ENCODE peak calls at places on chromosome 11, in six cellular contexts. One of them, this sample, is unnamed.

GRCh38 chr11:107999759-108000455 is 8.8 kb upstream of the CUL5 start:
- DNase-seq in HCT116: peak
- DNase-seq in HepG2: peak
- DNase-seq in SK-N-SH: peak
- DNase-seq in K562: peak
- DNase-seq in GM12878: peak
- DNase-seq in this sample: peak

GRCh38 chr11:122850076-122850631 is 11.9 kb downstream of the CRTAM start:
- DNase-seq in K562: no peak
- DNase-seq in HepG2: no peak
- DNase-seq in GM12878: no peak
- DNase-seq in HCT116: no peak
- DNase-seq in SK-N-SH: no peak
- DNase-seq in this sample: no peak

GRCh38 chr11:1797391-1798125 is 33.8 kb upstream of the CTSD start:
- DNase-seq in SK-N-SH: no peak
- DNase-seq in GM12878: no peak
- DNase-seq in HCT116: no peak
- DNase-seq in K562: no peak
- DNase-seq in HepG2: no peak
- DNase-seq in this sample: no peak

GRCh38 chr11:75582461-75582934 is 20.4 kb downstream of the SERPINH1 start:
- DNase-seq in K562: no peak
- DNase-seq in HepG2: no peak
- DNase-seq in HCT116: no peak
- DNase-seq in SK-N-SH: no peak
- DNase-seq in GM12878: no peak
- DNase-seq in this sample: no peak

GRCh38 chr11:15638386-15638787 is 523.7 kb downstream of the INSC start:
- DNase-seq in HCT116: no peak
- DNase-seq in GM12878: no peak
- DNase-seq in HepG2: no peak
- DNase-seq in SK-N-SH: no peak
- DNase-seq in K562: no peak
- DNase-seq in this sample: no peak

GRCh38 chr11:44747339-44747738 is 20.6 kb downstream of the TSPAN18 start:
- DNase-seq in GM12878: no peak
- DNase-seq in K562: no peak
- DNase-seq in SK-N-SH: no peak
- DNase-seq in HCT116: no peak
- DNase-seq in HepG2: no peak
- DNase-seq in this sample: no peak

GRCh38 chr11:61968758-61969390 is 1.4 kb upstream of the FTH1 start:
- DNase-seq in SK-N-SH: no peak
- DNase-seq in K562: no peak
- DNase-seq in GM12878: no peak
- DNase-seq in HepG2: no peak
- DNase-seq in HCT116: no peak
- DNase-seq in this sample: no peak

GRCh38 chr11:35304393-35304790 is 115.0 kb downstream of the SLC1A2 start:
- DNase-seq in HCT116: no peak
- DNase-seq in GM12878: no peak
- DNase-seq in HepG2: peak
- DNase-seq in SK-N-SH: no peak
- DNase-seq in K562: no peak
- DNase-seq in this sample: no peak

GRCh38 chr11:65434057-65434666 is 11.6 kb downstream of the NEAT1 start:
- DNase-seq in SK-N-SH: no peak
- DNase-seq in HepG2: no peak
- DNase-seq in GM12878: no peak
- DNase-seq in HCT116: no peak
- DNase-seq in K562: no peak
- DNase-seq in this sample: no peak

GRCh38 chr11:2768471-2769408 is 68.9 kb upstream of the KCNQ1OT1 start:
- DNase-seq in K562: peak
- DNase-seq in GM12878: no peak
- DNase-seq in HepG2: no peak
- DNase-seq in HCT116: peak
- DNase-seq in SK-N-SH: no peak
- DNase-seq in this sample: no peak

GRCh38 chr11:1669546-1670218 is 27.3 kb upstream of the KRTAP5-6 start:
- DNase-seq in K562: no peak
- DNase-seq in SK-N-SH: peak
- DNase-seq in GM12878: no peak
- DNase-seq in HCT116: no peak
- DNase-seq in HepG2: no peak
- DNase-seq in this sample: no peak

GRCh38 chr11:17479284-17480214 is 2.9 kb upstream of the ABCC8 start:
- DNase-seq in HCT116: peak
- DNase-seq in GM12878: no peak
- DNase-seq in SK-N-SH: peak
- DNase-seq in K562: peak
- DNase-seq in HepG2: no peak
- DNase-seq in this sample: no peak

GRCh38 chr11:131661137-131661536 is 290.7 kb downstream of the NTM start:
- DNase-seq in GM12878: no peak
- DNase-seq in HepG2: no peak
- DNase-seq in SK-N-SH: no peak
- DNase-seq in HCT116: no peak
- DNase-seq in K562: no peak
- DNase-seq in this sample: no peak

GRCh38 chr11:131659931-131660330 is 289.5 kb downstream of the NTM start:
- DNase-seq in HCT116: no peak
- DNase-seq in GM12878: no peak
- DNase-seq in HepG2: no peak
- DNase-seq in SK-N-SH: no peak
- DNase-seq in K562: no peak
- DNase-seq in this sample: no peak

GRCh38 chr11:131664246-131664645 is 293.8 kb downstream of the NTM start:
- DNase-seq in K562: no peak
- DNase-seq in GM12878: no peak
- DNase-seq in HCT116: no peak
- DNase-seq in SK-N-SH: no peak
- DNase-seq in HepG2: no peak
- DNase-seq in this sample: no peak

GRCh38 chr11:131663403-131664200 is 293.2 kb downstream of the NTM start:
- DNase-seq in SK-N-SH: no peak
- DNase-seq in HCT116: no peak
- DNase-seq in HepG2: no peak
- DNase-seq in GM12878: no peak
- DNase-seq in K562: no peak
- DNase-seq in this sample: no peak

DNA sequence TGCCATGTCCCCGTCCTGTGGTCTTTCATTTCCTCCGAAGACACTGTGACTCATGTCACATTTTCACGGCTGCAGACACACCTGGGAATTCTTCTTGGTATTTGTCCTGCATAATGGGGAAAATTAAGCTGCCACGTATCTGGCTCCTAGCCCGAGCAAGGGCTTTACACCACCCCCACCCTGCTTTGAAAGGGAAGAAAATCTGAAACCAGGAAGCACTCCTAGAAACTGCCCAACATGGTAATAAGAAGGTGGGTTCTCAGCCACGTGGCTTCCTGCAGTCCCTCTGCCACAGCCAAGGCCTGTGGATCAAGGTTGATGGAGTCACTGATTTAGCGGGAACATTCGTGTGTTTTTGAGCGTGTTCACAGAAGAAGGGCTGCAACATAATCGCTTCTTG is 291.9 kb downstream of the NTM start:
- DNase-seq in GM12878: no peak
- DNase-seq in HCT116: no peak
- DNase-seq in SK-N-SH: no peak
- DNase-seq in HepG2: no peak
- DNase-seq in K562: no peak
- DNase-seq in this sample: no peak
- TF ChIP-seq YY1 in GM12878: no peak
- TF ChIP-seq YY1 in HCT116: no peak
- TF ChIP-seq YY1 in SK-N-SH: no peak
- TF ChIP-seq YY1 in HepG2: no peak
- TF ChIP-seq YY1 in K562: no peak
- TF ChIP-seq YY1 in this sample: no peak

GRCh38 chr11:121522043-121522941 is 69.5 kb upstream of the SORL1-AS1 start:
- DNase-seq in K562: no peak
- DNase-seq in GM12878: no peak
- DNase-seq in SK-N-SH: no peak
- DNase-seq in HCT116: no peak
- DNase-seq in HepG2: no peak
- DNase-seq in this sample: no peak
- TF ChIP-seq YY1 in K562: no peak
- TF ChIP-seq YY1 in GM12878: no peak
- TF ChIP-seq YY1 in SK-N-SH: no peak
- TF ChIP-seq YY1 in HCT116: no peak
- TF ChIP-seq YY1 in HepG2: no peak
- TF ChIP-seq YY1 in this sample: no peak

GRCh38 chr11:128057786-128058395 is 529.5 kb downstream of the ETS1 start:
- DNase-seq in K562: no peak
- DNase-seq in HCT116: no peak
- DNase-seq in SK-N-SH: no peak
- DNase-seq in GM12878: no peak
- DNase-seq in HepG2: no peak
- DNase-seq in this sample: no peak

GRCh38 chr11:128055576-128056217 is 531.7 kb downstream of the ETS1 start:
- DNase-seq in GM12878: no peak
- DNase-seq in SK-N-SH: no peak
- DNase-seq in HCT116: no peak
- DNase-seq in K562: no peak
- DNase-seq in HepG2: no peak
- DNase-seq in this sample: no peak

GRCh38 chr11:128058580-128059208 is 528.7 kb downstream of the ETS1 start:
- DNase-seq in HepG2: no peak
- DNase-seq in HCT116: no peak
- DNase-seq in GM12878: no peak
- DNase-seq in K562: no peak
- DNase-seq in SK-N-SH: no peak
- DNase-seq in this sample: no peak

GRCh38 chr11:128066429-128066828 is 520.9 kb downstream of the ETS1 start:
- DNase-seq in K562: no peak
- DNase-seq in HCT116: no peak
- DNase-seq in HepG2: no peak
- DNase-seq in GM12878: no peak
- DNase-seq in SK-N-SH: no peak
- DNase-seq in this sample: no peak

GRCh38 chr11:128061321-128061871 is 526.0 kb downstream of the ETS1 start:
- DNase-seq in SK-N-SH: no peak
- DNase-seq in HCT116: no peak
- DNase-seq in GM12878: no peak
- DNase-seq in HepG2: no peak
- DNase-seq in K562: no peak
- DNase-seq in this sample: no peak
- TF ChIP-seq YY1 in SK-N-SH: no peak
- TF ChIP-seq YY1 in HCT116: no peak
- TF ChIP-seq YY1 in GM12878: no peak
- TF ChIP-seq YY1 in HepG2: no peak
- TF ChIP-seq YY1 in K562: no peak
- TF ChIP-seq YY1 in this sample: no peak

GRCh38 chr11:7116370-7116769 is 27.6 kb downstream of the RBMXL2 start:
- DNase-seq in K562: no peak
- DNase-seq in GM12878: no peak
- DNase-seq in HepG2: no peak
- DNase-seq in SK-N-SH: no peak
- DNase-seq in HCT116: no peak
- DNase-seq in this sample: no peak

DNA sequence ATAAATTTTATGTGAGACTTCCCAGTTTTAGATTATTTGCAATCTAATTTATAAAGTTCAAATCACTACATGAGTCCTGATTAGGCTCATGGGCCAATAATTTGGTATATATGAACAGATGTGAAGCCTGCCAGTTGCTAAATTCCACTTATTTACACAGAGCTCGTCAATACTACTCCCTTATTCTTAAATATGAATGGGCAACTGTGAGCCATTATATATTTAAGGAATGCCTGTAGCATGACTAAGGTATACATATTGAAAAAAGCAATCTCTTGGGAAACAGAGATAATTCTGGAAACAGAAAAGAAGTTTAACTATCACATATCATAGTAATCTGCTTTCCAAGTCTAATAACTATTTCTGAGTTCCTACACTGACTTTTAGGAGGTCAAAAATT is 27.0 kb downstream of the RBMXL2 start:
- DNase-seq in SK-N-SH: no peak
- DNase-seq in HCT116: no peak
- DNase-seq in HepG2: no peak
- DNase-seq in GM12878: no peak
- DNase-seq in K562: no peak
- DNase-seq in this sample: no peak
- TF ChIP-seq YY1 in SK-N-SH: no peak
- TF ChIP-seq YY1 in HCT116: no peak
- TF ChIP-seq YY1 in HepG2: no peak
- TF ChIP-seq YY1 in GM12878: no peak
- TF ChIP-seq YY1 in K562: no peak
- TF ChIP-seq YY1 in this sample: no peak

DNA sequence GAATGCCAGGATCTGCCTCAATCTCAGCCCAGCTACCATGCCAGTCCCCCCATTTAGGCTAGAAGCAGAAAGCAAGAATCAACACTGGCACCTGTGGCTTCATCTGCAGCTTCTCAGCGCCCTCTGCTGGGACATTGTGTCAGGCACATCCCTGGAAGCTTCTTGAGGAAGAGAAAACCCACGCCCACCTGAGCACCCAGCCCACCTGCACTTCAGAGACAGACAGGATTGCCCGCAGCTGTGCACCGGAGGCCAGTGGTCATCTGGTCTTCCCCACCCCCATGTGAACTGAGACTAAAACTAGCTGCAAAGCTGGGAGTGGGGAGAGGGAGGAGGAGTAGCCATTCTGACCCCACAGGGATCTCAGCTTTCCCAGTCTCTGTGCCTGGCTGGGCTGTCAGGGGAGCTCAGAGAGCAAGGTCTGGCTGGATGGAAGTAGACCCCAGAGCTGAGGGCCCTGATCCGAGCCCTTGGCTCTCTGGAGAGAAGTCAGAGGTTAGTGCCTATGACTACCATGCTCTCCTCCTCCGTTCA is 66.8 kb downstream of the FEZ1 start:
- DNase-seq in SK-N-SH: peak
- DNase-seq in GM12878: no peak
- DNase-seq in HCT116: peak
- DNase-seq in K562: peak
- DNase-seq in HepG2: peak
- DNase-seq in this sample: peak
- TF ChIP-seq YY1 in SK-N-SH: no peak
- TF ChIP-seq YY1 in GM12878: no peak
- TF ChIP-seq YY1 in HCT116: peak
- TF ChIP-seq YY1 in K562: no peak
- TF ChIP-seq YY1 in HepG2: no peak
- TF ChIP-seq YY1 in this sample: no peak

GRCh38 chr11:46242462-46242960 is 35.0 kb upstream of the CREB3L1 start:
- DNase-seq in GM12878: no peak
- DNase-seq in HCT116: no peak
- DNase-seq in SK-N-SH: no peak
- DNase-seq in HepG2: no peak
- DNase-seq in K562: no peak
- DNase-seq in this sample: no peak
- TF ChIP-seq YY1 in GM12878: no peak
- TF ChIP-seq YY1 in HCT116: no peak
- TF ChIP-seq YY1 in SK-N-SH: no peak
- TF ChIP-seq YY1 in HepG2: no peak
- TF ChIP-seq YY1 in K562: no peak
- TF ChIP-seq YY1 in this sample: no peak

GRCh38 chr11:78392854-78393253 is 24.8 kb downstream of the GAB2 start:
- DNase-seq in HCT116: no peak
- DNase-seq in HepG2: no peak
- DNase-seq in GM12878: no peak
- DNase-seq in K562: no peak
- DNase-seq in SK-N-SH: no peak
- DNase-seq in this sample: no peak
- TF ChIP-seq YY1 in HCT116: no peak
- TF ChIP-seq YY1 in HepG2: no peak
- TF ChIP-seq YY1 in GM12878: no peak
- TF ChIP-seq YY1 in K562: no peak
- TF ChIP-seq YY1 in SK-N-SH: no peak
- TF ChIP-seq YY1 in this sample: no peak

This sample was measured in NT2/D1.